ENCODE peak calls at places on chromosomes 5 and 9, in ten cellular contexts. N is tibial nerve; F is tibial artery; O is CD4-positive, alpha-beta T cell; X is A549; L is natural killer cell; Q is nephron progenitor cell; W is fibroblast of mammary gland; Z is progenitor cell of endocrine pancreas; C is stomach. K is an unnamed sample.

GRCh38 chr5:174436805-174437204 is 287.6 kb upstream of the MSX2 start:
- DNase-seq in N (no peak), F (no peak), O (no peak), X (no peak), L (no peak), Q (no peak), W (no peak), Z (no peak), C (no peak), K (no peak)

GRCh38 chr9:91211919-91212318 is 149.8 kb downstream of the AUH start:
- DNase-seq in N (no peak), F (no peak), O (no peak), X (no peak), L (no peak), Q (no peak), W (no peak), Z (no peak), C (peak; percentile 44), K (no peak)

GRCh38 chr5:91296691-91297143 is 86.4 kb downstream of the ARRDC3 start:
- DNase-seq in N (peak; percentile 78), F (peak; percentile 90), O (no peak), X (no peak), L (no peak), Q (no peak), W (peak; percentile 82), Z (no peak), C (peak; percentile 41), K (no peak)

GRCh38 chr5:51960617-51961115 is 577.4 kb downstream of the ISL1 start:
- DNase-seq in N (no peak), F (no peak), O (no peak), X (no peak), L (no peak), Q (no peak), W (peak; percentile 4), Z (no peak), C (no peak), K (no peak)

GRCh38 chr5:161094411-161094810 is 242.4 kb upstream of the ATP10B start:
- DNase-seq in N (no peak), F (no peak), O (no peak), X (no peak), L (no peak), Q (no peak), W (peak; percentile 93), Z (no peak), C (no peak), K (no peak)

GRCh38 chr5:65854931-65855330 is 71.4 kb upstream of the ERBIN start:
- DNase-seq in N (no peak), F (no peak), O (no peak), X (no peak), L (no peak), Q (no peak), W (no peak), Z (no peak), C (no peak), K (no peak)

GRCh38 chr5:80082221-80082620 is 47.1 kb downstream of the THBS4 start:
- DNase-seq in N (no peak), F (no peak), O (no peak), X (no peak), L (no peak), Q (no peak), W (no peak), Z (no peak), C (no peak), K (no peak)

GRCh38 chr5:99059685-99060084 is 130.9 kb upstream of the CHD1 start:
- DNase-seq in N (no peak), F (no peak), O (no peak), X (no peak), L (no peak), Q (no peak), W (no peak), Z (no peak), C (no peak), K (no peak)

GRCh38 chr5:54874337-54875021 is 110.9 kb downstream of the ESM1 start:
- DNase-seq in N (no peak), F (no peak), O (no peak), X (no peak), L (no peak), Q (no peak), W (no peak), Z (no peak), C (no peak), K (no peak)

GRCh38 chr5:167802755-167803431 is 488.6 kb upstream of the WWC1 start:
- DNase-seq in N (no peak), F (no peak), O (no peak), X (no peak), L (no peak), Q (no peak), W (no peak), Z (no peak), C (no peak), K (no peak)

GRCh38 chr5:156396830-156397081 is 69.8 kb downstream of the SGCD start:
- DNase-seq in N (no peak), F (no peak), O (no peak), X (no peak), L (no peak), Q (no peak), W (no peak), Z (no peak), C (no peak), K (no peak)

GRCh38 chr5:139394123-139394653 is 716 bp downstream of the PROB1 start:
- DNase-seq in N (no peak), F (no peak), O (peak; percentile 62), X (no peak), L (peak; percentile 48), Q (peak; percentile 79), W (no peak), Z (peak; percentile 68), C (no peak), K (no peak)

DNA sequence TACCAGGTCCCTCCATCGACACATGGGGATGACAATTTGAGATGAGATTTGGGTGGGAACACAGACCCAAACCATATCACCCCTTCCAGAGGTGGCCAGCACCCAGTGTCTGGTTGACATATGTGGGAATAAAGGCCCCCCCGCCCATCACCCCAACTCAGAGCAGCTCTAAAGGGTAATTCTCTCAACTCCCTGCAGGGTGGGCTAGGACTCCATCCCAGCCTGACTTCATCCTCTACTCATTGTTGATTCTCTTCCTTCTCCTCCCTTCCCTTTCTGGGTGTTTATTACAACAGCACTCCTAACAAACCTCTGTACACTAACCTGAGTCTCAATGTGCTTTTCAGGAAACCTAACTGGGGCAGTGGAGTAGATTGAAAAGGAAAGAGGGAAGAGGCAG is 339.9 kb downstream of the ACTL7B start:
- DNase-seq in N (no peak), F (no peak), O (no peak), X (no peak), L (no peak), Q (no peak), W (no peak), Z (no peak), C (no peak), K (no peak)
- TF ChIP-seq CTCF in N (no peak), F (no peak), O (no peak), X (no peak), L (no peak), Q (no peak), W (no peak), Z (no peak), C (no peak), K (no peak)

DNA sequence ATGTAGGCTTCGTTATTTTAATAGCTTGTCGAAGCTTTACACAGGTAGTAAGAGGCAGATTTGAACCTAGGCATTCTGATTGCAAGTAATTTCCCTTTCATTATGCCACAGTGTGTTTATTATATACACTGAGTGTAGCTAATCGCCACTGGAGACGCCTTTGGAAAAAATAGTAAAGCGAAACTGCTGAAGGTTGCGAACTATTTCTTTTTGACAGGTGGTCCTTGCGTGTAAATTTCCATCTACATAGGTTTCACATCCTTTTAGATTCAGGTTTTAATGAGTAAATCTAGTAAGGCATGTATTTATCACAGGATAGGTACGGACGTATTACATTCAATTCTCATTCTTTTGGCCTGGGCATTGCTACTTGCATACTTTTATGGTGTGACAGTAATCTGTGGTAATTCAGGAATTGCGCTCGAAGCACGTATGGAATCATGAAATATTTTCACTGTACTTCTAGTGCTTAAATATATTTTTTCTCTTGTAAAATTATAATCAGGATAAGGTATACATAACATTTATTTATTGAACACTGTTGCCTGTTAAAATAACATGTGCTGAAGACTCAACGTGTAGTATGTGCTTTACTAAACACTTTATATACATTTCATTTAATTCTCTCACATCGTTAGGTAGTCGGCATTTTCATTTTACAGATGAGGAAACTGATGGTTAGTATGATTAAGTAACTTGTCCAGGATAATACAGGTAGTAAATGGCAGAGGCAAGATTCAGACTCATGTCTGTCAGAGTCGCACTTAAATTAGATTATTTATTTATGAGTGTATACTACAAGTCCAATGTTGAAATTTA is 1.8 kb downstream of the MARCHF6 start:
- DNase-seq in N (no peak), F (no peak), O (no peak), X (no peak), L (no peak), Q (no peak), W (peak; percentile 31), Z (no peak), C (no peak), K (no peak)
- TF ChIP-seq CTCF in N (no peak), F (no peak), O (no peak), X (no peak), L (no peak), Q (no peak), W (no peak), Z (no peak), C (no peak), K (no peak)

DNA sequence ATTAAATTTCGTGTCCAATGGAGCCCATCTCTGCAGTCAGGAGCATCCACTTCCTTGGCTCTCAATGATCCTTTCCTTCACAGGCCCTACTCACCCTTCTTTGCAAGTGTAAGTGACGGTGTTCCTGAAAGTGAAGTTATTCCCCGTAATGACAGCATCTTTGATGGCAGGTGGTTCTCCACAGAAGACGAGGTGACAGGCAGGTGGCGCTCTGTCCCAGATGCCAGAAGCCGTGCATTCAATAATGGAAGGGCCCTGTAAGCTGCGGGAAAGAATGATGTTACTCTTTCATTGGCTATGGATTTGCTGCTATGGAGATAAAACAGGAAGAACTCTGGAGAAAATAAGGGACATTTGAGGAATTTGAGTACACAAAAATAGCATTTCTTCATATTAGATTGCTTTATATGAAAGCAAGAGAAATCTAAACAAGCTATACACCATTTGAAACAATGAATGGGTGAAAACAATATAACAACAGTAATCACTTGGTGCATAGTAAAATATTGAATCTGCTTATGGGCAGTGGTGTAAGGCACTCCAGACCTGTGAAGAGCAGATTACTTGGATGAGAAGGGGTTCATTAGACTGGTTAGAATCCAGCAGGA is 89.9 kb upstream of the TXNDC8 start:
- DNase-seq in N (peak; percentile 34), F (peak; percentile 29), O (no peak), X (peak; percentile 34), L (no peak), Q (peak; percentile 63), W (peak; percentile 50), Z (no peak), C (peak; percentile 55), K (no peak)
- TF ChIP-seq CTCF in N (peak; percentile 19), F (peak; percentile 43), O (no peak), X (peak; percentile 61), L (no peak), Q (peak; percentile 57), W (peak; percentile 71), Z (peak; percentile 67), C (peak; percentile 21), K (no peak)

GRCh38 chr9:110047955-110048472 is 159.9 kb downstream of the C9orf152 start:
- DNase-seq in N (no peak), F (no peak), O (peak; percentile 4), X (no peak), L (no peak), Q (peak; percentile 52), W (no peak), Z (peak; percentile 15), C (no peak), K (no peak)
- TF ChIP-seq CTCF in N (no peak), F (no peak), O (no peak), X (no peak), L (no peak), Q (no peak), W (no peak), Z (no peak), C (no peak), K (no peak)